ENCODE peak calls at places on chromosomes 13 and 19, in six cellular contexts. R, S, K, Y, Z and F are unnamed samples.
A peak's percentile ranks its signal among the peaks of the same experiment; 100 is the strongest.

GRCh38 chr13:52955505-52955904 is 73.1 kb upstream of the OLFM4 start:
- DNase-seq in R (no peak), S (no peak), K (no peak), Y (no peak), Z (no peak), F (no peak)

GRCh38 chr19:52170863-52171320 is 529 bp downstream of the ZNF836 start:
- DNase-seq in R (peak; percentile 27), S (peak; percentile 33), K (peak; percentile 26), Y (peak; percentile 4), Z (no peak), F (peak; percentile 27)

GRCh38 chr19:19866599-19867248 is 1.0 kb downstream of the ZNF253 start:
- DNase-seq in R (peak; percentile 9), S (peak; percentile 19), K (peak; percentile 28), Y (peak; percentile 32), Z (no peak), F (peak; percentile 69)

GRCh38 chr13:102983496-102983895 is 82.7 kb downstream of the SLC10A2 start:
- DNase-seq in R (no peak), S (no peak), K (no peak), Y (no peak), Z (peak; percentile 12), F (no peak)

GRCh38 chr19:29492761-29493160 is 33.0 kb upstream of the VSTM2B start:
- DNase-seq in R (no peak), S (no peak), K (no peak), Y (no peak), Z (no peak), F (no peak)

GRCh38 chr13:48527955-48528354 is 4.9 kb downstream of the RCBTB2 start:
- DNase-seq in R (no peak), S (no peak), K (no peak), Y (no peak), Z (no peak), F (no peak)

GRCh38 chr19:8322638-8322997 is 1.3 kb downstream of the RPS28 start:
- DNase-seq in R (no peak), S (no peak), K (no peak), Y (no peak), Z (no peak), F (no peak)

GRCh38 chr19:55552620-55553019 is 7.3 kb upstream of the SBK3 start:
- DNase-seq in R (peak; percentile 50), S (no peak), K (no peak), Y (no peak), Z (peak; percentile 62), F (no peak)

GRCh38 chr13:42633495-42633894 is 59.5 kb downstream of the TNFSF11 start:
- DNase-seq in R (no peak), S (no peak), K (no peak), Y (no peak), Z (no peak), F (no peak)

GRCh38 chr13:20997301-20998061 is 63.9 kb downstream of the LATS2 start:
- DNase-seq in R (peak; percentile 93), S (no peak), K (no peak), Y (no peak), Z (peak; percentile 94), F (no peak)

GRCh38 chr13:33251131-33251629 is 34.4 kb downstream of the STARD13 start:
- DNase-seq in R (peak; percentile 83), S (no peak), K (peak; percentile 91), Y (no peak), Z (peak; percentile 78), F (no peak)

GRCh38 chr19:35249848-35250711 is 1.3 kb downstream of the LSR start:
- DNase-seq in R (no peak), S (no peak), K (no peak), Y (no peak), Z (no peak), F (no peak)

GRCh38 chr19:40582467-40582866 is 5.8 kb downstream of the SHKBP1 start:
- DNase-seq in R (no peak), S (no peak), K (no peak), Y (no peak), Z (no peak), F (no peak)

GRCh38 chr19:1069009-1069779 is 2.2 kb downstream of the ARHGAP45 start:
- DNase-seq in R (no peak), S (no peak), K (peak; percentile 69), Y (peak; percentile 70), Z (no peak), F (peak; percentile 59)

GRCh38 chr19:38977445-38978314 is 2.1 kb upstream of the FBXO17 start:
- DNase-seq in R (no peak), S (no peak), K (no peak), Y (no peak), Z (no peak), F (no peak)

GRCh38 chr19:34838753-34839431 is 65.9 kb upstream of the ZNF599 start:
- DNase-seq in R (peak; percentile 28), S (peak; percentile 41), K (peak; percentile 74), Y (peak; percentile 15), Z (no peak), F (no peak)

GRCh38 chr19:39531834-39532232 is 819 bp downstream of the EID2B start:
- DNase-seq in R (no peak), S (no peak), K (no peak), Y (no peak), Z (no peak), F (no peak)

GRCh38 chr19:48636859-48637448 is at the start of gene DBP:
- DNase-seq in R (peak; percentile 58), S (no peak), K (peak; percentile 47), Y (peak; percentile 26), Z (no peak), F (no peak)

GRCh38 chr13:84655677-84656076 is 773.4 kb upstream of the SLITRK1 start:
- DNase-seq in R (no peak), S (no peak), K (no peak), Y (no peak), Z (no peak), F (no peak)

GRCh38 chr19:18590273-18591272 is 2.0 kb downstream of the REX1BD start:
- DNase-seq in R (peak; percentile 12), S (no peak), K (peak; percentile 24), Y (no peak), Z (no peak), F (peak; percentile 25)

GRCh38 chr13:20219585-20219984 is 12.5 kb downstream of the GJB6 start:
- DNase-seq in R (no peak), S (no peak), K (no peak), Y (no peak), Z (no peak), F (no peak)

GRCh38 chr19:1650627-1651009 is 1.8 kb downstream of the TCF3 start:
- DNase-seq in R (no peak), S (no peak), K (peak; percentile 15), Y (peak; percentile 13), Z (no peak), F (peak; percentile 75)

GRCh38 chr13:99353836-99354235 is 46.6 kb upstream of the GPR183 start:
- DNase-seq in R (no peak), S (no peak), K (no peak), Y (no peak), Z (no peak), F (no peak)

GRCh38 chr13:41700790-41701310 is 243.5 kb downstream of the RGCC start:
- DNase-seq in R (peak; percentile 32), S (peak; percentile 17), K (peak; percentile 70), Y (no peak), Z (peak; percentile 20), F (no peak)

GRCh38 chr19:50998686-50999085 is 2.7 kb downstream of the KLK8 start:
- DNase-seq in R (no peak), S (no peak), K (no peak), Y (no peak), Z (no peak), F (no peak)

GRCh38 chr19:30686252-30686762 is 314.1 kb downstream of the ZNF536 start:
- DNase-seq in R (no peak), S (no peak), K (no peak), Y (no peak), Z (no peak), F (no peak)

GRCh38 chr13:36712785-36713184 is 39.0 kb downstream of the SERTM1 start:
- DNase-seq in R (no peak), S (no peak), K (no peak), Y (no peak), Z (peak; percentile 19), F (no peak)

GRCh38 chr13:94520001-94520400 is 40.5 kb upstream of the DCT start:
- DNase-seq in R (no peak), S (no peak), K (no peak), Y (no peak), Z (no peak), F (no peak)

GRCh38 chr13:92510416-92510815 is 716.2 kb upstream of the GPC6 start:
- DNase-seq in R (no peak), S (no peak), K (no peak), Y (no peak), Z (no peak), F (no peak)

GRCh38 chr13:36288794-36289391 is 8.7 kb downstream of the CCDC169 start:
- DNase-seq in R (no peak), S (no peak), K (no peak), Y (no peak), Z (no peak), F (no peak)

GRCh38 chr13:104823709-104824108 is 1711.8 kb downstream of the EFNB2 start:
- DNase-seq in R (no peak), S (no peak), K (no peak), Y (no peak), Z (no peak), F (no peak)

GRCh38 chr13:109577191-109577700 is 209.1 kb downstream of the IRS2 start:
- DNase-seq in R (no peak), S (no peak), K (no peak), Y (no peak), Z (no peak), F (no peak)

GRCh38 chr19:53844849-53845246 is 20.7 kb upstream of the NLRP12 start:
- DNase-seq in R (no peak), S (no peak), K (no peak), Y (no peak), Z (no peak), F (no peak)

GRCh38 chr19:16661480-16662034 is 618 bp downstream of the TMEM38A start:
- DNase-seq in R (no peak), S (peak; percentile 25), K (no peak), Y (no peak), Z (no peak), F (no peak)